ENCODE peak calls at places on chromosomes 4 and X, in six cellular contexts. One of them, this sample, is unnamed.

GRCh38 chrX:39335447-39336235 is 534.4 kb downstream of the MID1IP1 start:
- DNase-seq in activated CD4-positive, alpha-beta memory T cell treated with anti-CD3 and anti-CD28 coated beads, Interleukin-2, amount 10 ng/mL, durations not matched to agents 7 days and 5 days: no peak
- DNase-seq in NCI-H1694 treated with DMSO at 0.1 percent for 48 hours: no peak
- DNase-seq in GOT3: no peak
- DNase-seq in stimulated activated CD4-positive, alpha-beta T cell treated with anti-CD3 and anti-CD28 coated beads, Interleukin-1b, Interleukin-23, amount 100 ng/mL, for 24 hours: no peak
- DNase-seq in OCI-M1: peak
- DNase-seq in this sample: no peak

GRCh38 chr4:2570551-2571222 is 34.2 kb downstream of the FAM193A start:
- DNase-seq in activated CD4-positive, alpha-beta memory T cell treated with anti-CD3 and anti-CD28 coated beads, Interleukin-2, amount 10 ng/mL, durations not matched to agents 7 days and 5 days: peak
- DNase-seq in NCI-H1694 treated with DMSO at 0.1 percent for 48 hours: no peak
- DNase-seq in GOT3: no peak
- DNase-seq in stimulated activated CD4-positive, alpha-beta T cell treated with anti-CD3 and anti-CD28 coated beads, Interleukin-1b, Interleukin-23, amount 100 ng/mL, for 24 hours: peak
- DNase-seq in OCI-M1: no peak
- DNase-seq in this sample: no peak

GRCh38 chr4:47675810-47676209 is 162.1 kb downstream of the CORIN start:
- DNase-seq in activated CD4-positive, alpha-beta memory T cell treated with anti-CD3 and anti-CD28 coated beads, Interleukin-2, amount 10 ng/mL, durations not matched to agents 7 days and 5 days: no peak
- DNase-seq in NCI-H1694 treated with DMSO at 0.1 percent for 48 hours: no peak
- DNase-seq in GOT3: no peak
- DNase-seq in stimulated activated CD4-positive, alpha-beta T cell treated with anti-CD3 and anti-CD28 coated beads, Interleukin-1b, Interleukin-23, amount 100 ng/mL, for 24 hours: no peak
- DNase-seq in OCI-M1: no peak
- DNase-seq in this sample: no peak

GRCh38 chr4:153365003-153365402 is 20.5 kb downstream of the MND1 start:
- DNase-seq in activated CD4-positive, alpha-beta memory T cell treated with anti-CD3 and anti-CD28 coated beads, Interleukin-2, amount 10 ng/mL, durations not matched to agents 7 days and 5 days: no peak
- DNase-seq in NCI-H1694 treated with DMSO at 0.1 percent for 48 hours: no peak
- DNase-seq in GOT3: no peak
- DNase-seq in stimulated activated CD4-positive, alpha-beta T cell treated with anti-CD3 and anti-CD28 coated beads, Interleukin-1b, Interleukin-23, amount 100 ng/mL, for 24 hours: no peak
- DNase-seq in OCI-M1: no peak
- DNase-seq in this sample: no peak

GRCh38 chrX:56968980-56969379 is 26.4 kb downstream of the SPIN3 start:
- DNase-seq in activated CD4-positive, alpha-beta memory T cell treated with anti-CD3 and anti-CD28 coated beads, Interleukin-2, amount 10 ng/mL, durations not matched to agents 7 days and 5 days: no peak
- DNase-seq in NCI-H1694 treated with DMSO at 0.1 percent for 48 hours: no peak
- DNase-seq in GOT3: no peak
- DNase-seq in stimulated activated CD4-positive, alpha-beta T cell treated with anti-CD3 and anti-CD28 coated beads, Interleukin-1b, Interleukin-23, amount 100 ng/mL, for 24 hours: no peak
- DNase-seq in OCI-M1: no peak
- DNase-seq in this sample: no peak

GRCh38 chr4:23022032-23022431 is 329.3 kb downstream of the GBA3 start:
- DNase-seq in activated CD4-positive, alpha-beta memory T cell treated with anti-CD3 and anti-CD28 coated beads, Interleukin-2, amount 10 ng/mL, durations not matched to agents 7 days and 5 days: no peak
- DNase-seq in NCI-H1694 treated with DMSO at 0.1 percent for 48 hours: no peak
- DNase-seq in GOT3: no peak
- DNase-seq in stimulated activated CD4-positive, alpha-beta T cell treated with anti-CD3 and anti-CD28 coated beads, Interleukin-1b, Interleukin-23, amount 100 ng/mL, for 24 hours: no peak
- DNase-seq in OCI-M1: no peak
- DNase-seq in this sample: no peak

GRCh38 chrX:20519077-20519617 is 252.4 kb upstream of the RPS6KA3 start:
- DNase-seq in activated CD4-positive, alpha-beta memory T cell treated with anti-CD3 and anti-CD28 coated beads, Interleukin-2, amount 10 ng/mL, durations not matched to agents 7 days and 5 days: no peak
- DNase-seq in NCI-H1694 treated with DMSO at 0.1 percent for 48 hours: no peak
- DNase-seq in GOT3: no peak
- DNase-seq in stimulated activated CD4-positive, alpha-beta T cell treated with anti-CD3 and anti-CD28 coated beads, Interleukin-1b, Interleukin-23, amount 100 ng/mL, for 24 hours: no peak
- DNase-seq in OCI-M1: no peak
- DNase-seq in this sample: no peak

GRCh38 chr4:38149472-38149871 is 189.3 kb downstream of the PTTG2 start:
- DNase-seq in activated CD4-positive, alpha-beta memory T cell treated with anti-CD3 and anti-CD28 coated beads, Interleukin-2, amount 10 ng/mL, durations not matched to agents 7 days and 5 days: no peak
- DNase-seq in NCI-H1694 treated with DMSO at 0.1 percent for 48 hours: no peak
- DNase-seq in GOT3: no peak
- DNase-seq in stimulated activated CD4-positive, alpha-beta T cell treated with anti-CD3 and anti-CD28 coated beads, Interleukin-1b, Interleukin-23, amount 100 ng/mL, for 24 hours: no peak
- DNase-seq in OCI-M1: no peak
- DNase-seq in this sample: no peak

GRCh38 chrX:154542723-154543424 is 3.8 kb downstream of the G6PD start:
- DNase-seq in activated CD4-positive, alpha-beta memory T cell treated with anti-CD3 and anti-CD28 coated beads, Interleukin-2, amount 10 ng/mL, durations not matched to agents 7 days and 5 days: no peak
- DNase-seq in NCI-H1694 treated with DMSO at 0.1 percent for 48 hours: no peak
- DNase-seq in GOT3: no peak
- DNase-seq in stimulated activated CD4-positive, alpha-beta T cell treated with anti-CD3 and anti-CD28 coated beads, Interleukin-1b, Interleukin-23, amount 100 ng/mL, for 24 hours: peak
- DNase-seq in OCI-M1: peak
- DNase-seq in this sample: peak

GRCh38 chrX:46279925-46280313 is 265.3 kb downstream of the ZNF674 start:
- DNase-seq in activated CD4-positive, alpha-beta memory T cell treated with anti-CD3 and anti-CD28 coated beads, Interleukin-2, amount 10 ng/mL, durations not matched to agents 7 days and 5 days: no peak
- DNase-seq in NCI-H1694 treated with DMSO at 0.1 percent for 48 hours: no peak
- DNase-seq in GOT3: no peak
- DNase-seq in stimulated activated CD4-positive, alpha-beta T cell treated with anti-CD3 and anti-CD28 coated beads, Interleukin-1b, Interleukin-23, amount 100 ng/mL, for 24 hours: no peak
- DNase-seq in OCI-M1: peak
- DNase-seq in this sample: no peak

GRCh38 chr4:143384381-143384994 is 47.8 kb downstream of the GAB1 start:
- DNase-seq in activated CD4-positive, alpha-beta memory T cell treated with anti-CD3 and anti-CD28 coated beads, Interleukin-2, amount 10 ng/mL, durations not matched to agents 7 days and 5 days: no peak
- DNase-seq in NCI-H1694 treated with DMSO at 0.1 percent for 48 hours: no peak
- DNase-seq in GOT3: no peak
- DNase-seq in stimulated activated CD4-positive, alpha-beta T cell treated with anti-CD3 and anti-CD28 coated beads, Interleukin-1b, Interleukin-23, amount 100 ng/mL, for 24 hours: no peak
- DNase-seq in OCI-M1: no peak
- DNase-seq in this sample: no peak

GRCh38 chr4:41028392-41029076 is 185.8 kb downstream of the APBB2 start:
- DNase-seq in activated CD4-positive, alpha-beta memory T cell treated with anti-CD3 and anti-CD28 coated beads, Interleukin-2, amount 10 ng/mL, durations not matched to agents 7 days and 5 days: no peak
- DNase-seq in NCI-H1694 treated with DMSO at 0.1 percent for 48 hours: no peak
- DNase-seq in GOT3: no peak
- DNase-seq in stimulated activated CD4-positive, alpha-beta T cell treated with anti-CD3 and anti-CD28 coated beads, Interleukin-1b, Interleukin-23, amount 100 ng/mL, for 24 hours: no peak
- DNase-seq in OCI-M1: no peak
- DNase-seq in this sample: no peak

GRCh38 chrX:110086916-110087484 is 84.1 kb downstream of the TMEM164 start:
- DNase-seq in activated CD4-positive, alpha-beta memory T cell treated with anti-CD3 and anti-CD28 coated beads, Interleukin-2, amount 10 ng/mL, durations not matched to agents 7 days and 5 days: no peak
- DNase-seq in NCI-H1694 treated with DMSO at 0.1 percent for 48 hours: no peak
- DNase-seq in GOT3: no peak
- DNase-seq in stimulated activated CD4-positive, alpha-beta T cell treated with anti-CD3 and anti-CD28 coated beads, Interleukin-1b, Interleukin-23, amount 100 ng/mL, for 24 hours: no peak
- DNase-seq in OCI-M1: peak
- DNase-seq in this sample: peak

GRCh38 chrX:19593684-19594083 is 78.4 kb upstream of the MAP3K15 start:
- DNase-seq in activated CD4-positive, alpha-beta memory T cell treated with anti-CD3 and anti-CD28 coated beads, Interleukin-2, amount 10 ng/mL, durations not matched to agents 7 days and 5 days: no peak
- DNase-seq in NCI-H1694 treated with DMSO at 0.1 percent for 48 hours: peak
- DNase-seq in GOT3: no peak
- DNase-seq in stimulated activated CD4-positive, alpha-beta T cell treated with anti-CD3 and anti-CD28 coated beads, Interleukin-1b, Interleukin-23, amount 100 ng/mL, for 24 hours: no peak
- DNase-seq in OCI-M1: peak
- DNase-seq in this sample: no peak

GRCh38 chr4:137700072-137700471 is 167.8 kb upstream of the PCDH18 start:
- DNase-seq in activated CD4-positive, alpha-beta memory T cell treated with anti-CD3 and anti-CD28 coated beads, Interleukin-2, amount 10 ng/mL, durations not matched to agents 7 days and 5 days: no peak
- DNase-seq in NCI-H1694 treated with DMSO at 0.1 percent for 48 hours: no peak
- DNase-seq in GOT3: no peak
- DNase-seq in stimulated activated CD4-positive, alpha-beta T cell treated with anti-CD3 and anti-CD28 coated beads, Interleukin-1b, Interleukin-23, amount 100 ng/mL, for 24 hours: no peak
- DNase-seq in OCI-M1: no peak
- DNase-seq in this sample: no peak

GRCh38 chr4:113692809-113693411 is 68.6 kb downstream of the CAMK2D start:
- DNase-seq in activated CD4-positive, alpha-beta memory T cell treated with anti-CD3 and anti-CD28 coated beads, Interleukin-2, amount 10 ng/mL, durations not matched to agents 7 days and 5 days: no peak
- DNase-seq in NCI-H1694 treated with DMSO at 0.1 percent for 48 hours: no peak
- DNase-seq in GOT3: no peak
- DNase-seq in stimulated activated CD4-positive, alpha-beta T cell treated with anti-CD3 and anti-CD28 coated beads, Interleukin-1b, Interleukin-23, amount 100 ng/mL, for 24 hours: no peak
- DNase-seq in OCI-M1: no peak
- DNase-seq in this sample: no peak